ENCODE peak calls at places on chromosomes 1 and 21, in four cellular contexts. O is CD8-positive, alpha-beta T cell; H is AG10803; F is psoas muscle. V is an unnamed sample.

GRCh38 chr1:975896-976683 is 5.8 kb downstream of the PERM1 start:
- DNase-seq in O (peak; percentile 56), F (peak; percentile 75), H (peak; percentile 67), V (peak; percentile 16)

GRCh38 chr1:111725192-111725591 is 14.0 kb downstream of the INKA2 start:
- DNase-seq in O (no peak), F (peak; percentile 90), H (no peak), V (no peak)

GRCh38 chr1:8409666-8410065 is 91.8 kb downstream of the SLC45A1 start:
- DNase-seq in O (no peak), F (no peak), H (no peak), V (no peak)

GRCh38 chr1:190477687-190478192 is at the start of gene BRINP3:
- DNase-seq in F (no peak), H (no peak), O (no peak), V (peak; percentile 12)

GRCh38 chr21:29704719-29705118 is 235.1 kb downstream of the GRIK1 start:
- DNase-seq in O (no peak), H (peak; percentile 5), F (no peak), V (peak; percentile 80)

GRCh38 chr1:6317101-6317760 is 56.3 kb upstream of the GPR153 start:
- DNase-seq in H (no peak), F (no peak), O (no peak), V (no peak)

GRCh38 chr1:229142496-229142895 is 128.4 kb upstream of the RAB4A start:
- DNase-seq in F (no peak), H (no peak), O (no peak), V (no peak)

GRCh38 chr1:224650329-224650728 is 34.2 kb downstream of the CNIH3 start:
- DNase-seq in O (no peak), H (no peak), F (no peak), V (no peak)

GRCh38 chr1:151714820-151715725 is 1.5 kb downstream of the CELF3 start:
- DNase-seq in O (no peak), F (no peak), H (no peak), V (no peak)

GRCh38 chr1:3234956-3235355 is 166.0 kb downstream of the PRDM16 start:
- DNase-seq in O (no peak), F (no peak), H (no peak), V (no peak)

GRCh38 chr1:239998312-239998649 is 93.4 kb upstream of the FMN2 start:
- DNase-seq in F (no peak), H (no peak), O (no peak), V (no peak)

GRCh38 chr1:158068918-158069317 is 75.5 kb downstream of the KIRREL1 start:
- DNase-seq in F (no peak), O (no peak), H (peak; percentile 33), V (no peak)

GRCh38 chr1:68433386-68433785 is 16.4 kb downstream of the RPE65 start:
- DNase-seq in H (no peak), F (no peak), O (no peak), V (no peak)

GRCh38 chr1:198042168-198042567 is 114.6 kb upstream of the NEK7 start:
- DNase-seq in H (peak; percentile 49), F (no peak), O (no peak), V (peak; percentile 11)

GRCh38 chr1:161085165-161085564 is 4.2 kb downstream of the NECTIN4 start:
- DNase-seq in F (no peak), H (no peak), O (no peak), V (no peak)

GRCh38 chr1:112540395-112540794 is 31.6 kb downstream of the WNT2B start:
- DNase-seq in F (no peak), H (peak; percentile 64), O (no peak), V (peak; percentile 93)

GRCh38 chr1:37602750-37603694 is 7.3 kb upstream of the GNL2 start:
- DNase-seq in H (peak; percentile 38), F (no peak), O (peak; percentile 18), V (peak; percentile 44)

GRCh38 chr1:151839457-151840409 is at the start of gene C2CD4D:
- DNase-seq in H (no peak), O (peak; percentile 47), F (no peak), V (no peak)

GRCh38 chr21:14737922-14738321 is 191.8 kb upstream of the SAMSN1 start:
- DNase-seq in H (peak; percentile 25), O (peak; percentile 23), F (no peak), V (peak; percentile 78)

GRCh38 chr21:32645261-32646182 is 33.3 kb upstream of the CFAP298 start:
- DNase-seq in O (no peak), F (no peak), H (no peak), V (no peak)

GRCh38 chr1:203556047-203556851 is 62.3 kb downstream of the OPTC start:
- DNase-seq in O (no peak), F (peak; percentile 74), H (peak; percentile 95), V (peak; percentile 95)

GRCh38 chr1:3695326-3696217 is 43.3 kb downstream of the TP73 start:
- DNase-seq in H (peak; percentile 14), F (peak; percentile 75), O (no peak), V (peak; percentile 14)

GRCh38 chr1:47562799-47563198 is 125.0 kb downstream of the FOXD2 start:
- DNase-seq in O (no peak), F (no peak), H (no peak), V (no peak)

GRCh38 chr1:65681101-65681500 is 111.6 kb upstream of the PDE4B start:
- DNase-seq in F (no peak), H (peak; percentile 50), O (no peak), V (peak; percentile 34)

GRCh38 chr21:36705679-36706481 is 7.0 kb downstream of the SIM2 start:
- DNase-seq in O (no peak), H (no peak), F (no peak), V (no peak)

GRCh38 chr1:6384962-6385672 is 8.4 kb downstream of the ACOT7 start:
- DNase-seq in O (no peak), H (peak; percentile 44), F (no peak), V (peak; percentile 31)

GRCh38 chr1:239184581-239185244 is 201.7 kb upstream of the CHRM3 start:
- DNase-seq in H (no peak), F (no peak), O (no peak), V (no peak)

GRCh38 chr1:101996830-101997485 is at the start of gene OLFM3:
- DNase-seq in H (no peak), F (no peak), O (no peak), V (no peak)

GRCh38 chr1:59401581-59401980 is 104.7 kb downstream of the FGGY start:
- DNase-seq in O (no peak), H (no peak), F (no peak), V (peak; percentile 36)

GRCh38 chr1:17348593-17349234 is 23.3 kb upstream of the PADI6 start:
- DNase-seq in F (no peak), H (no peak), O (no peak), V (no peak)

GRCh38 chr1:152768847-152769533 is 6.0 kb upstream of the LCE1F start:
- DNase-seq in F (no peak), O (no peak), H (peak; percentile 73), V (peak; percentile 25)

GRCh38 chr1:94544706-94545490 is 3.3 kb upstream of the F3 start:
- DNase-seq in O (no peak), H (peak; percentile 83), F (no peak), V (peak; percentile 90)

GRCh38 chr1:208475951-208476824 is 232.0 kb upstream of the PLXNA2 start:
- DNase-seq in H (peak; percentile 20), O (no peak), F (no peak), V (peak; percentile 15)

GRCh38 chr1:87648720-87649119 is 320.0 kb downstream of the LMO4 start:
- DNase-seq in H (no peak), F (no peak), O (no peak), V (no peak)

DNA sequence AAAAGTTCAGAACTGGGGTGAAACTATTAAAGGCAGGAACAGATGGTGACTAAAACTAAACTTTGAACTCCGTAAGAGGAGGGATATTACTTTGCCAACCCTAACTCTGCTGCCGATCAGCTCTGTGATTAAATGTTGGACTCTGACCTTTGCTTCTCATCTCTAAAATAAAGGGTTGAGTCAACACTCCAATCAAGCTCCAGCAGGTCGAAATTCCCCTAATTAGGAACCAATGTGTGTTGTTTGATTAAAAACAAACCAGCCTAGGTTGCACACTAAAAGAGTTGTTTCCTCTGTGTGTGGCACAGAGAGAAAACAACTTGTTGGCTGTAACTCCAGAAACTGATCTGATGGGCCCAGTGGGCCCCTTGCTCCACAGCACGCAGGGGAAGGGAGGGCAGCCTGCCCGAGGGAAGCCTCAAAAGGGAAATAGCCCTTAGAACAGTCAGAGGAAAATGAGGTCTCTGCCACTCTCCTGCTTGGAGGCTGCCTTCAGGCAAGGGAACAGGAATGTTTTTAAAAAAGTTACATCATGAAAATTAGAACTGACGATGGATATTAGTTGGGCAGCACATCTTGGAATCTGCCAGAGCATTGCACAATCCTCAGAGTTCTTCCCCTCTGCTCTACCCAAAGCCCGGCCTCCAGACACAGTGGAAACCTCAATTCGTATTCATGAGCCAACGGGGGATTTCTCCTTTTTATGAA is 69.3 kb downstream of the KCTD3 start:
- DNase-seq in F (peak; percentile 68), H (peak; percentile 87), O (no peak), V (peak; percentile 91)
- H3K4me3 ChIP-seq in F (no peak overlapping the region), H (peak overlapping the region; percentile 46), O (no peak overlapping the region), V (peak overlapping the region; percentile 51)

GRCh38 chr1:221437924-221438323 is 304.0 kb downstream of the DUSP10 start:
- DNase-seq in H (peak; percentile 17), O (no peak), F (no peak), V (peak; percentile 69)

GRCh38 chr1:221439008-221439733 is 302.7 kb downstream of the DUSP10 start:
- DNase-seq in O (peak; percentile 37), F (no peak), H (peak; percentile 73), V (peak; percentile 59)

GRCh38 chr1:221442056-221442455 is 299.8 kb downstream of the DUSP10 start:
- DNase-seq in F (no peak), H (no peak), O (no peak), V (no peak)

GRCh38 chr1:221439734-221440436 is 302.0 kb downstream of the DUSP10 start:
- DNase-seq in H (peak; percentile 95), O (no peak), F (no peak), V (peak; percentile 97)

DNA sequence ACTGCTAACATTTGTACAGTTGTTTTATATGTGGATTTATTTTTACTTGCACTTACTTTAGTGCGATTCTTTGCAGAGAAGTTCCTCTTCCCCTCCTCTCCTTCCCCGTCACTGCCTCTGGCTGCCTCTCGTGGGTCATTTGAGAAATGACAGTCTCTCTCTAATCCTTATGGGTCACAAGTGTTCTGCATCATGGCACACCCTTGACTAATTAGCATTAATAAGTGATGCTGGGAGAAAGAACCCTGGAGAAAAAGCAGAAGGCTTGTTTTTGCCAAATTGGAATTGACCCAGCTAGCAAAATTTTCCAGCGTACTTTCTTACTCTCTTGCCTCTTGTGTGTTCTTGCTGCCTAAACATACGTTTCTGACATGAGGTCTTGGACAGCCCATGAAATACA is 301.2 kb downstream of the DUSP10 start:
- DNase-seq in F (no peak), O (no peak), H (peak; percentile 17), V (peak; percentile 62)
- TF ChIP-seq CTCF in F (peak; percentile 28), O (no peak), H (peak; percentile 42), V (peak; percentile 15)

GRCh38 chr1:193181985-193182384 is 4.4 kb downstream of the B3GALT2 start:
- DNase-seq in F (no peak), H (no peak), O (no peak), V (no peak)

GRCh38 chr1:193184776-193185175 is 1.6 kb downstream of the B3GALT2 start:
- DNase-seq in F (no peak), O (no peak), H (no peak), V (no peak)

GRCh38 chr1:193179094-193179493 is 7.3 kb downstream of the B3GALT2 start:
- DNase-seq in O (no peak), H (no peak), F (no peak), V (no peak)

GRCh38 chr1:193183019-193183643 is 3.3 kb downstream of the B3GALT2 start:
- DNase-seq in H (peak; percentile 61), F (no peak), O (no peak), V (peak; percentile 77)

GRCh38 chr1:193181526-193181925 is 4.9 kb downstream of the B3GALT2 start:
- DNase-seq in H (peak; percentile 17), F (no peak), O (no peak), V (no peak)
- H3K4me3 ChIP-seq in H (no peak overlapping the region), F (no peak overlapping the region), O (no peak overlapping the region), V (no peak overlapping the region)

GRCh38 chr1:100358210-100358609 is 5.9 kb downstream of the CDC14A start:
- DNase-seq in O (no peak), F (no peak), H (no peak), V (peak; percentile 46)
- TF ChIP-seq CTCF in O (peak; percentile 52), F (no peak), H (peak; percentile 40), V (peak; percentile 61)

V was measured in fibroblast of the aortic adventitia.